ENCODE peak calls at places on chromosomes 5 and 9, in nine cellular contexts. T is kidney; U is skeletal muscle cell; F is cardiac muscle cell; B is neural progenitor cell; X is CD4-positive, alpha-beta memory T cell; L is uterus; E is fibroblast of the aortic adventitia; Z is sigmoid colon. N is an unnamed sample.

GRCh38 chr5:159094745-159095144 is 5.0 kb downstream of the EBF1 start:
- DNase-seq in T (peak; percentile 85), U (peak; percentile 80), F (peak; percentile 94), B (peak; percentile 56), X (no peak), L (peak; percentile 89), E (peak; percentile 97), Z (peak; percentile 92), N (peak; percentile 72)

GRCh38 chr9:103574056-103574455 is 520.1 kb upstream of the SMC2 start:
- DNase-seq in T (no peak), U (peak; percentile 19), F (peak; percentile 1), B (no peak), X (no peak), L (no peak), E (no peak), Z (no peak), N (no peak)

GRCh38 chr5:76256116-76256889 is 146.8 kb upstream of the IQGAP2 start:
- DNase-seq in T (no peak), U (peak; percentile 33), F (peak; percentile 79), B (peak; percentile 85), X (peak; percentile 64), L (no peak), E (peak; percentile 72), Z (peak; percentile 71), N (peak; percentile 38)

GRCh38 chr9:81227507-81228245 is 461.7 kb downstream of the TLE1 start:
- DNase-seq in T (no peak), U (no peak), F (no peak), B (peak; percentile 14), X (no peak), L (no peak), E (no peak), Z (no peak), N (no peak)

GRCh38 chr9:92404437-92404836 is at the start of gene OGN:
- DNase-seq in T (no peak), U (no peak), F (peak; percentile 53), B (no peak), X (no peak), L (no peak), E (peak; percentile 76), Z (no peak), N (no peak)

GRCh38 chr5:57822651-57823050 is 340.0 kb upstream of the ACTBL2 start:
- DNase-seq in T (no peak), U (no peak), F (no peak), B (no peak), X (no peak), L (no peak), E (no peak), Z (no peak), N (no peak)

GRCh38 chr5:34756781-34757624 is 82.0 kb upstream of the TTC23L start:
- DNase-seq in T (no peak), U (no peak), F (no peak), B (no peak), X (no peak), L (peak; percentile 59), E (no peak), Z (no peak), N (no peak)

GRCh38 chr9:100099722-100100042 is 639 bp downstream of the INVS start:
- DNase-seq in T (peak; percentile 73), U (no peak), F (no peak), B (peak; percentile 60), X (no peak), L (no peak), E (no peak), Z (peak; percentile 63), N (no peak)

GRCh38 chr5:127092690-127093089 is 19.4 kb upstream of the C5orf63 start:
- DNase-seq in T (no peak), U (peak; percentile 53), F (peak; percentile 66), B (peak; percentile 9), X (no peak), L (no peak), E (peak; percentile 46), Z (no peak), N (no peak)

GRCh38 chr5:134226441-134227192 is 744 bp upstream of the PPP2CA start:
- DNase-seq in T (no peak), U (no peak), F (no peak), B (no peak), X (no peak), L (peak; percentile 37), E (peak; percentile 38), Z (no peak), N (no peak)

GRCh38 chr9:15329539-15330109 is 22.6 kb upstream of the TTC39B start:
- DNase-seq in T (no peak), U (no peak), F (no peak), B (no peak), X (no peak), L (no peak), E (no peak), Z (no peak), N (no peak)

GRCh38 chr9:137064880-137065164 is 5.5 kb downstream of the SAPCD2 start:
- DNase-seq in T (no peak), U (no peak), F (no peak), B (no peak), X (no peak), L (no peak), E (no peak), Z (no peak), N (no peak)

GRCh38 chr5:68898961-68899471 is 194.8 kb upstream of the SLC30A5 start:
- DNase-seq in T (no peak), U (peak; percentile 67), F (peak; percentile 85), B (peak; percentile 33), X (no peak), L (no peak), E (peak; percentile 46), Z (no peak), N (no peak)

GRCh38 chr9:17627641-17628040 is 48.8 kb downstream of the SH3GL2 start:
- DNase-seq in T (no peak), U (no peak), F (no peak), B (no peak), X (no peak), L (no peak), E (no peak), Z (no peak), N (no peak)

GRCh38 chr5:134458234-134458633 is 46.6 kb upstream of the CDKN2AIPNL start:
- DNase-seq in T (peak; percentile 78), U (peak; percentile 72), F (peak; percentile 81), B (no peak), X (no peak), L (peak; percentile 45), E (peak; percentile 67), Z (peak; percentile 75), N (no peak)

GRCh38 chr5:160188151-160188967 is 40.9 kb upstream of the FABP6 start:
- DNase-seq in T (peak; percentile 86), U (no peak), F (peak; percentile 88), B (peak; percentile 70), X (no peak), L (peak; percentile 65), E (peak; percentile 96), Z (peak; percentile 75), N (no peak)

GRCh38 chr9:13278368-13279246 is 885 bp downstream of the MPDZ start:
- DNase-seq in T (peak; percentile 84), U (no peak), F (peak; percentile 87), B (peak; percentile 74), X (no peak), L (peak; percentile 73), E (peak; percentile 75), Z (peak; percentile 88), N (no peak)

GRCh38 chr5:165630211-165630866 is 2124.9 kb downstream of the MAT2B start:
- DNase-seq in T (peak; percentile 39), U (peak; percentile 10), F (peak; percentile 81), B (peak; percentile 86), X (no peak), L (no peak), E (peak; percentile 9), Z (peak; percentile 64), N (no peak)

GRCh38 chr9:27182421-27182820 is 73.4 kb downstream of the TEK start:
- DNase-seq in T (no peak), U (no peak), F (no peak), B (no peak), X (no peak), L (no peak), E (no peak), Z (no peak), N (no peak)

GRCh38 chr9:36407122-36407723 is 7.2 kb upstream of the RNF38 start:
- DNase-seq in T (no peak), U (no peak), F (peak; percentile 67), B (peak; percentile 77), X (peak; percentile 73), L (peak; percentile 59), E (peak; percentile 78), Z (peak; percentile 70), N (peak; percentile 30)

GRCh38 chr9:6153425-6153824 is 62.2 kb upstream of the IL33 start:
- DNase-seq in T (no peak), U (no peak), F (peak; percentile 20), B (no peak), X (no peak), L (no peak), E (peak; percentile 62), Z (no peak), N (no peak)

DNA sequence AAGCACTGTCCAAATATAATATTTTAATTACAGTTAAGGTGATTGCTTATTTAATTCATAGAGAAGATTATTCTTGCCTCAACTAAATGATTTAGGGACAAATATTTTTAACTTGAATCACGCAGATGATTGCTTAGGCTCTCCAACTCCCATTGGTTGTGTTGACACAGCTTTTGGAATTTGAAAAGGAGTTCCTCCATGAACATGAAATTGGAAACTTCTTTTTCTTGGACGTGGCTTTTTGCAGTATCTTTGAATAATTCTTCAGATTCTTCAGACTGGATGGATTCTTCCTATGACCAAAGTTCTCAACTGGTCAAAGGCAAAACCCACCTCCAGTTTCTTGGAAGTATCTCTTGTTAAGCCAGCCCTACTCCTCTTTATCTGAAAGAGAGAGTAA is 456.4 kb upstream of the KLF4 start:
- DNase-seq in T (no peak), U (no peak), F (no peak), B (no peak), X (no peak), L (no peak), E (peak; percentile 66), Z (no peak), N (no peak)
- H3K4me3 ChIP-seq in T (no peak overlapping the region), U (no peak overlapping the region), F (no peak overlapping the region), B (no peak overlapping the region), X (no peak overlapping the region), L (no peak overlapping the region), E (no peak overlapping the region), Z (no peak overlapping the region), N (no peak overlapping the region)

GRCh38 chr9:109499631-109500120 is 1.6 kb upstream of the PTPN3 start:
- DNase-seq in T (peak; percentile 88), U (no peak), F (peak; percentile 63), B (peak; percentile 71), X (no peak), L (no peak), E (no peak), Z (no peak), N (no peak)
- H3K4me3 ChIP-seq in T (peak overlapping the region; percentile 60), U (peak overlapping the region; percentile 39), F (peak overlapping the region; percentile 19), B (peak overlapping the region; percentile 44), X (no peak overlapping the region), L (peak overlapping the region; percentile 5), E (no peak overlapping the region), Z (no peak overlapping the region), N (no peak overlapping the region)

GRCh38 chr9:90882991-90883600 is 81.5 kb downstream of the SYK start:
- DNase-seq in T (no peak), U (no peak), F (no peak), B (no peak), X (no peak), L (no peak), E (no peak), Z (no peak), N (no peak)
- H3K4me3 ChIP-seq in T (no peak overlapping the region), U (no peak overlapping the region), F (no peak overlapping the region), B (no peak overlapping the region), X (no peak overlapping the region), L (no peak overlapping the region), E (no peak overlapping the region), Z (no peak overlapping the region), N (no peak overlapping the region)

GRCh38 chr5:9192286-9192685 is 353.6 kb downstream of the SEMA5A start:
- DNase-seq in T (no peak), U (no peak), F (no peak), B (no peak), X (no peak), L (no peak), E (no peak), Z (no peak), N (no peak)
- H3K4me3 ChIP-seq in T (no peak overlapping the region), U (no peak overlapping the region), F (no peak overlapping the region), B (no peak overlapping the region), X (no peak overlapping the region), L (no peak overlapping the region), E (no peak overlapping the region), Z (no peak overlapping the region), N (no peak overlapping the region)